ENCODE peak calls at places on chromosomes 2 and 18, in nine cellular contexts. J is Panc1, Z is psoas muscle, H is uterus, G is stomach, M is upper lobe of right lung, R is BE2C, I is transverse colon, O is HCT116. L is an unnamed sample. For H3K36me3, the result is how much of the 10 kb centered on the place peaks cover.

GRCh38 chr18:68840554-68841263 is 42.8 kb downstream of the CCDC102B start:
- DNase-seq in J (peak), Z (no peak), H (no peak), G (no peak), M (no peak), R (no peak), I (no peak), O (peak), L (no peak)

GRCh38 chr2:223797073-223797472 is 40.3 kb downstream of the AP1S3 start:
- DNase-seq in J (no peak), Z (no peak), H (no peak), G (peak), M (no peak), R (no peak), I (no peak), O (peak), L (no peak)

GRCh38 chr2:195620499-195620898 is 36.5 kb upstream of the SLC39A10 start:
- DNase-seq in J (no peak), Z (no peak), H (no peak), G (no peak), M (no peak), R (no peak), I (no peak), O (no peak), L (no peak)

GRCh38 chr2:229586746-229587705 is 127.3 kb downstream of the DNER start:
- DNase-seq in J (peak), Z (peak), H (peak), G (peak), M (peak), R (peak), I (peak), O (peak), L (peak)

GRCh38 chr2:62270728-62271127 is 74.8 kb downstream of the B3GNT2 start:
- DNase-seq in J (no peak), Z (peak), H (peak), G (peak), M (no peak), R (peak), I (peak), O (no peak), L (no peak)

GRCh38 chr18:8754995-8755955 is 49.9 kb downstream of the MTCL1 start:
- DNase-seq in J (no peak), Z (no peak), H (no peak), G (no peak), M (no peak), R (no peak), I (peak), O (no peak), L (peak)

GRCh38 chr2:84055816-84056215 is 403.3 kb downstream of the SUCLG1 start:
- DNase-seq in J (no peak), Z (no peak), H (no peak), G (no peak), M (no peak), R (no peak), I (no peak), O (no peak), L (no peak)

GRCh38 chr2:24421668-24422067 is 61.3 kb upstream of the ITSN2 start:
- DNase-seq in J (no peak), Z (peak), H (peak), G (peak), M (no peak), R (peak), I (peak), O (peak), L (no peak)

GRCh38 chr2:132438650-132439030 is 22.0 kb downstream of the GPR39 start:
- DNase-seq in J (peak), Z (no peak), H (no peak), G (no peak), M (no peak), R (no peak), I (no peak), O (peak), L (no peak)

GRCh38 chr2:53941749-53942148 is 29.0 kb downstream of the PSME4 start:
- DNase-seq in J (no peak), Z (no peak), H (no peak), G (no peak), M (no peak), R (no peak), I (no peak), O (no peak), L (no peak)

GRCh38 chr2:203983064-203983715 is 46.6 kb downstream of the ICOS start:
- DNase-seq in J (no peak), Z (no peak), H (no peak), G (no peak), M (no peak), R (peak), I (no peak), O (no peak), L (no peak)

GRCh38 chr18:33761363-33761762 is 183.3 kb downstream of the ASXL3 start:
- DNase-seq in J (no peak), Z (no peak), H (no peak), G (peak), M (no peak), R (no peak), I (no peak), O (no peak), L (no peak)

GRCh38 chr2:120616261-120616660 is 119.4 kb upstream of the GLI2 start:
- DNase-seq in J (no peak), Z (no peak), H (no peak), G (no peak), M (peak), R (no peak), I (no peak), O (no peak), L (no peak)

GRCh38 chr18:457533-457932 is 43.0 kb downstream of the COLEC12 start:
- DNase-seq in J (no peak), Z (no peak), H (no peak), G (no peak), M (no peak), R (no peak), I (no peak), O (no peak), L (no peak)

GRCh38 chr2:172513935-172514586 is 41.8 kb upstream of the PDK1 start:
- DNase-seq in J (no peak), Z (no peak), H (no peak), G (no peak), M (no peak), R (no peak), I (no peak), O (no peak), L (peak)

GRCh38 chr18:77056399-77057015 is 76.1 kb downstream of the MBP start:
- DNase-seq in J (no peak), Z (no peak), H (no peak), G (no peak), M (peak), R (no peak), I (no peak), O (no peak), L (peak)

GRCh38 chr2:28412625-28413151 is 20.0 kb downstream of the FOSL2 start:
- DNase-seq in J (no peak), Z (no peak), H (no peak), G (no peak), M (no peak), R (no peak), I (no peak), O (no peak), L (no peak)

GRCh38 chr2:28413152-28413895 is 20.7 kb downstream of the FOSL2 start:
- DNase-seq in J (no peak), Z (peak), H (no peak), G (no peak), M (peak), R (peak), I (peak), O (no peak), L (no peak)

GRCh38 chr2:28411166-28411755 is 18.6 kb downstream of the FOSL2 start:
- DNase-seq in J (no peak), Z (no peak), H (no peak), G (no peak), M (no peak), R (no peak), I (no peak), O (no peak), L (no peak)

GRCh38 chr2:28413896-28414290 is 21.2 kb downstream of the FOSL2 start:
- DNase-seq in J (no peak), Z (no peak), H (no peak), G (no peak), M (no peak), R (no peak), I (no peak), O (no peak), L (no peak)

GRCh38 chr2:28411956-28412609 is 19.4 kb downstream of the FOSL2 start:
- DNase-seq in J (no peak), Z (no peak), H (no peak), G (no peak), M (no peak), R (no peak), I (no peak), O (no peak), L (no peak)
- H3K36me3 ChIP-seq in J (under half), Z (half or more), H (under half), G (half or more), M (half or more), R (half or more), I (under half), O (under half), L (half or more)

GRCh38 chr2:43190305-43191052 is 35.9 kb downstream of the ZFP36L2 start:
- DNase-seq in J (no peak), Z (no peak), H (no peak), G (no peak), M (no peak), R (no peak), I (peak), O (no peak), L (no peak)

GRCh38 chr2:43192939-43193651 is 33.3 kb downstream of the ZFP36L2 start:
- DNase-seq in J (no peak), Z (no peak), H (no peak), G (no peak), M (no peak), R (no peak), I (peak), O (no peak), L (no peak)

GRCh38 chr2:43193652-43193995 is 32.8 kb downstream of the ZFP36L2 start:
- DNase-seq in J (no peak), Z (no peak), H (no peak), G (no peak), M (no peak), R (no peak), I (no peak), O (no peak), L (no peak)

GRCh38 chr2:43193996-43194869 is 32.2 kb downstream of the ZFP36L2 start:
- DNase-seq in J (no peak), Z (no peak), H (no peak), G (peak), M (peak), R (no peak), I (peak), O (no peak), L (no peak)

DNA sequence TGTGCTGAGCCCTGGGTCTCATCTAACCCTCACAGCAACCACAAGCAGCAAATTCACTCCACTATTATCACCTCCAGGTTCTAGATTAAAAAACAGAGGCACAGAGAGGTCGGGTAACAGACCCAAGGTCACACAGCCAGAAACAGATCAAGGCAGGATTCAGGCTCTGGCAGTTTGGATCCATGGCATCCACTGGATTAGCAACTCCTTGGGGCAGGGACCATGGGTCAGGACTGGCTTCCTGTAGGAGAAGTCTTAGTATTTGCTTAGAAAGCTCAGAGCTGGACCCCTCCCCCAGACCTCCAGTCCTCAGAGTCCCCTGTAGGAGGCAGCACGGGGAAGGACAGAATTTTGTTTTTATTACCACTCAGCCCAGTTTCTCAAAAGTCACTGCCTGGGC is 34.4 kb downstream of the ZFP36L2 start:
- DNase-seq in J (no peak), Z (no peak), H (no peak), G (no peak), M (no peak), R (no peak), I (no peak), O (no peak), L (no peak)
- TF ChIP-seq CTCF in J (no peak), Z (no peak), H (no peak), G (no peak), M (no peak), R (peak), I (no peak), O (peak), L (no peak)

GRCh38 chr2:157442636-157443035 is 1.3 kb downstream of the CYTIP start:
- DNase-seq in J (no peak), Z (no peak), H (no peak), G (no peak), M (no peak), R (no peak), I (no peak), O (no peak), L (no peak)
- H3K4me3 ChIP-seq in J (no peak), Z (peak), H (no peak), G (peak), M (peak), R (no peak), I (no peak), O (no peak), L (peak)

GRCh38 chr18:79718878-79719477 is 39.4 kb downstream of the CTDP1 start:
- DNase-seq in J (no peak), Z (no peak), H (no peak), G (no peak), M (no peak), R (no peak), I (no peak), O (no peak), L (peak)
- H3K36me3 ChIP-seq in J (under half), Z (half or more), H (under half), G (half or more), M (half or more), R (under half), I (under half), O (under half), L (under half)

DNA sequence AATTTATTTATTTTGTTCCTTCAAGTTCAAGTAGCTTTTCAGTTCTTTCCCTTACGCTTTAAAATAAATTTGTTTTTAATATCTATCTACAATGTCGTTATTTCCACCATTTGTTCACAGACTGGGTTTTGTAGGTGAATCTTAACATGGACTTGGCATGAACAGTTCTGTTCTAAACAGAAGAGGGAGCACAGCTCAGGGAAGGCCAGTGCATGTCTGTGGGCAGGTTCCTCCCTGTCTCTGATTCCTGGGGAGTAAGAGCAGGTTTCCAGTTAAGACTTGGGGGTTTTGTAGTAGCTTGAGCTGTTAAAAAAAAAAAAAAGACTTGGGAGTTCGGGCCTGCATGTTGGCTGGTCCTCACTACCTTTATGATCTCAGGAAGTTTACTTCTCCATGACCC is 11.1 kb downstream of the TTL start:
- DNase-seq in J (no peak), Z (no peak), H (no peak), G (no peak), M (no peak), R (no peak), I (no peak), O (no peak), L (no peak)
- TF ChIP-seq CTCF in J (no peak), Z (no peak), H (no peak), G (no peak), M (no peak), R (peak), I (no peak), O (no peak), L (no peak)

L was measured in left lung.